ENCODE peak calls at places on chromosome 11, in six cellular contexts. X is suprapubic skin, L is HCT116, K is tibial nerve, M is A549, C is thyroid gland. U is an unnamed sample.

GRCh38 chr11:61270354-61271070 is 24.6 kb downstream of the VWCE start:
- DNase-seq in X (no peak), L (no peak), K (no peak), M (no peak), C (no peak), U (no peak)

GRCh38 chr11:69450857-69451220 is 30.6 kb upstream of the LINC01488 start:
- DNase-seq in X (no peak), L (no peak), K (no peak), M (no peak), C (no peak), U (no peak)

GRCh38 chr11:12900496-12900895 is 108.6 kb upstream of the RASSF10 start:
- DNase-seq in X (no peak), L (no peak), K (no peak), M (no peak), C (no peak), U (no peak)

GRCh38 chr11:122717264-122717867 is 61.8 kb downstream of the UBASH3B start:
- DNase-seq in X (no peak), L (no peak), K (no peak), M (no peak), C (peak; percentile 9), U (no peak)

GRCh38 chr11:119749006-119749565 is 20.1 kb upstream of the NECTIN1 start:
- DNase-seq in X (no peak), L (no peak), K (no peak), M (no peak), C (no peak), U (no peak)

GRCh38 chr11:61834278-61835004 is 6.3 kb downstream of the FADS2 start:
- DNase-seq in X (no peak), L (no peak), K (no peak), M (no peak), C (no peak), U (no peak)

GRCh38 chr11:17171916-17172315 is 35.9 kb downstream of the PIK3C2A start:
- DNase-seq in X (no peak), L (no peak), K (no peak), M (no peak), C (no peak), U (no peak)

GRCh38 chr11:18527512-18527911 is 770 bp upstream of the TSG101 start:
- DNase-seq in X (no peak), L (no peak), K (no peak), M (peak; percentile 44), C (no peak), U (no peak)

GRCh38 chr11:112460141-112460540 is 199.5 kb upstream of the PLET1 start:
- DNase-seq in X (no peak), L (no peak), K (no peak), M (no peak), C (no peak), U (no peak)

GRCh38 chr11:116862951-116863350 is 25.5 kb upstream of the APOA1 start:
- DNase-seq in X (no peak), L (no peak), K (no peak), M (no peak), C (no peak), U (no peak)

GRCh38 chr11:43399983-43400630 is 41.4 kb downstream of the TTC17 start:
- DNase-seq in X (no peak), L (no peak), K (no peak), M (no peak), C (no peak), U (no peak)

GRCh38 chr11:122229078-122229477 is 113.1 kb upstream of the BLID start:
- DNase-seq in X (no peak), L (no peak), K (no peak), M (no peak), C (no peak), U (no peak)

GRCh38 chr11:8523396-8523795 is 70.6 kb downstream of the STK33 start:
- DNase-seq in X (no peak), L (no peak), K (no peak), M (no peak), C (no peak), U (no peak)

GRCh38 chr11:128463386-128463829 is 124.0 kb downstream of the ETS1 start:
- DNase-seq in X (no peak), L (no peak), K (no peak), M (no peak), C (no peak), U (no peak)

GRCh38 chr11:112128483-112129121 is 35.3 kb downstream of the IL18 start:
- DNase-seq in X (peak; percentile 77), L (peak; percentile 87), K (peak; percentile 33), M (peak; percentile 66), C (peak; percentile 8), U (no peak)

GRCh38 chr11:19393941-19394340 is 153.2 kb upstream of the E2F8 start:
- DNase-seq in X (no peak), L (no peak), K (no peak), M (no peak), C (no peak), U (no peak)

GRCh38 chr11:69899957-69900821 is 81.0 kb upstream of the FGF3 start:
- DNase-seq in X (no peak), L (no peak), K (no peak), M (no peak), C (no peak), U (no peak)

GRCh38 chr11:46686886-46687810 is 13.3 kb downstream of the ARHGAP1 start:
- DNase-seq in X (no peak), L (no peak), K (no peak), M (no peak), C (no peak), U (no peak)

GRCh38 chr11:94417386-94417987 is 16.3 kb upstream of the GPR83 start:
- DNase-seq in X (no peak), L (peak; percentile 2), K (no peak), M (no peak), C (no peak), U (peak; percentile 24)

GRCh38 chr11:11335043-11335442 is 18.0 kb downstream of the CSNK2A3 start:
- DNase-seq in X (no peak), L (no peak), K (no peak), M (no peak), C (no peak), U (no peak)

GRCh38 chr11:70544067-70544773 is 145.9 kb downstream of the CTTN start:
- DNase-seq in X (no peak), L (no peak), K (no peak), M (no peak), C (no peak), U (no peak)

GRCh38 chr11:67082071-67082791 is 25.6 kb downstream of the RHOD start:
- DNase-seq in X (no peak), L (no peak), K (no peak), M (no peak), C (peak; percentile 30), U (peak; percentile 20)

GRCh38 chr11:1760351-1761109 is 3.2 kb downstream of the CTSD start:
- DNase-seq in X (peak; percentile 88), L (no peak), K (peak; percentile 66), M (no peak), C (peak; percentile 48), U (no peak)

GRCh38 chr11:110148775-110149744 is 55.9 kb downstream of the ZC3H12C start:
- DNase-seq in X (no peak), L (peak; percentile 56), K (no peak), M (peak; percentile 34), C (no peak), U (no peak)

GRCh38 chr11:65412271-65413076 is 10.1 kb upstream of the NEAT1 start:
- DNase-seq in X (peak; percentile 56), L (no peak), K (peak; percentile 13), M (no peak), C (no peak), U (peak; percentile 38)

GRCh38 chr11:76579752-76580151 is 90.8 kb downstream of the LRRC32 start:
- DNase-seq in X (no peak), L (no peak), K (no peak), M (no peak), C (no peak), U (no peak)

GRCh38 chr11:76577921-76578654 is 92.5 kb downstream of the LRRC32 start:
- DNase-seq in X (no peak), L (no peak), K (no peak), M (no peak), C (no peak), U (no peak)

GRCh38 chr11:76577199-76577920 is 93.2 kb downstream of the LRRC32 start:
- DNase-seq in X (no peak), L (no peak), K (no peak), M (no peak), C (peak; percentile 55), U (no peak)

GRCh38 chr11:76578655-76579046 is 91.9 kb downstream of the LRRC32 start:
- DNase-seq in X (no peak), L (no peak), K (no peak), M (no peak), C (peak; percentile 24), U (peak; percentile 52)

GRCh38 chr11:76579047-76579751 is 91.3 kb downstream of the LRRC32 start:
- DNase-seq in X (no peak), L (no peak), K (no peak), M (no peak), C (peak; percentile 15), U (peak; percentile 64)
- TF ChIP-seq CTCF in X (no peak), L (no peak), K (no peak), M (no peak), C (no peak), U (peak; percentile 11)

DNA sequence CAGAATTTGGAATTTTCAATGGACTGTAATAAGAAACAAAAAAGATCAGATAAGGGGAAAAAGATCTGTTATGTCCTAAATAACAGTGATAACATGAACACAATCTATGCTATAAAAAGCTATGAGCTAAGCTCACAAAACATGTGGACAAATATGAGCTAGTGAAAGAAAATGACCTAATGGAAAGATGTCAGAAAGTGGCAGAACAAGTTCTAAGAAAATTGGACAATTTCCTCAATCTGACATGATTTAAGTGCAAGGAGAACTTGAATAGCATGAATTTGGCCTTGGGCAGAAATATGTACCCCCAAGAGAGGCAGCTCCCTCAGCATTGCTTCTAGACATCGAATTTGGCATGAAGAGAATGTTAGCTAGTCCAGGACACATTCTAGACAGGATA is 212.0 kb upstream of the PGR start:
- DNase-seq in X (no peak), L (no peak), K (no peak), M (no peak), C (no peak), U (no peak)
- H3K9me3 ChIP-seq in X (no peaks in the 10 kb centered on the region), L (no peaks in the 10 kb centered on the region), K (no peaks in the 10 kb centered on the region), M (no peaks in the 10 kb centered on the region), C (no peaks in the 10 kb centered on the region), U (no peaks in the 10 kb centered on the region)

GRCh38 chr11:82752801-82753200 is 19.1 kb upstream of the FAM181B start:
- DNase-seq in X (no peak), L (no peak), K (no peak), M (no peak), C (no peak), U (no peak)

GRCh38 chr11:82750643-82751139 is 17.0 kb upstream of the FAM181B start:
- DNase-seq in X (no peak), L (no peak), K (no peak), M (no peak), C (no peak), U (no peak)

GRCh38 chr11:82747471-82747870 is 13.8 kb upstream of the FAM181B start:
- DNase-seq in X (no peak), L (no peak), K (no peak), M (no peak), C (peak; percentile 50), U (no peak)
- TF ChIP-seq POLR2A in X (no peak), L (no peak), K (no peak), M (no peak), C (no peak), U (no peak)

DNA sequence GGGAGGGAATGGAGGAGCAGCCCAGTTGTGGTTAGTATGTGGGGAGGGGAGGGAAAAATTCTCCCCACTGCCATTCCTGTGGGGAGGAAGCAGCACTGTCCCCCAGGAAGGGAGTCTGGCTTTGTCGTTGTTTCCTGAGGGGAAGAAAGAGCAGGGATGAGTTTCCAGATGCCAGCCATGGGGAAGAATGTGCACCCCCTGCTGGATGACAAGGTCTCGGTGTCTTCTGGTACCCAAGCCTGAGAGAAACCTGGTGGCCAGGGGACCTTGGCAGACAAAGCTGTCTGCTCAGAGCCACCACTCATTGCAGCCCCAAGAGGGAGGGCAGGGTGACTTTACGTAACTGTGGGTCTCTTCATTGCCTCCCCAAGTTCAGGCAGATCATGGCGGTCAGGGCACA is 81.3 kb upstream of the CD82 start:
- DNase-seq in X (no peak), L (peak; percentile 8), K (no peak), M (peak; percentile 26), C (peak; percentile 43), U (no peak)
- TF ChIP-seq CTCF in X (no peak), L (peak; percentile 19), K (no peak), M (peak; percentile 34), C (no peak), U (no peak)

U was measured in ovary.